ENCODE peak calls at places on chromosomes 6 and 20, in eight cellular contexts. E, N, J, U, Y, H, T and W are unnamed samples.

GRCh38 chr6:161644521-161644920 is 370.7 kb upstream of the AGPAT4 start:
- DNase-seq in E (no peak), N (peak), J (no peak), U (no peak), Y (no peak), H (no peak), T (no peak), W (no peak)

GRCh38 chr6:29626948-29627761 is 5.8 kb downstream of the GABBR1 start:
- DNase-seq in E (no peak), N (no peak), J (no peak), U (peak), Y (no peak), H (no peak), T (no peak), W (no peak)

GRCh38 chr20:51372176-51372803 is 170.2 kb downstream of the NFATC2 start:
- DNase-seq in E (peak), N (peak), J (peak), U (peak), Y (no peak), H (peak), T (peak), W (peak)

GRCh38 chr6:32410906-32411305 is 3.9 kb upstream of the BTNL2 start:
- DNase-seq in E (no peak), N (no peak), J (no peak), U (no peak), Y (no peak), H (no peak), T (no peak), W (no peak)

GRCh38 chr6:167801263-167801662 is 25.4 kb upstream of the AFDN start:
- DNase-seq in E (no peak), N (no peak), J (no peak), U (no peak), Y (no peak), H (no peak), T (no peak), W (no peak)

GRCh38 chr6:142845143-142845571 is 99.8 kb downstream of the HIVEP2 start:
- DNase-seq in E (no peak), N (peak), J (no peak), U (no peak), Y (no peak), H (no peak), T (no peak), W (peak)

GRCh38 chr6:31042801-31043200 is 32.5 kb downstream of the MUC22 start:
- DNase-seq in E (peak), N (peak), J (no peak), U (peak), Y (no peak), H (no peak), T (peak), W (peak)

GRCh38 chr20:25580711-25581110 is 4.6 kb downstream of the NINL start:
- DNase-seq in E (peak), N (no peak), J (no peak), U (no peak), Y (no peak), H (no peak), T (no peak), W (no peak)

GRCh38 chr6:13767121-13767794 is 47.1 kb downstream of the MCUR1 start:
- DNase-seq in E (peak), N (peak), J (peak), U (peak), Y (no peak), H (no peak), T (no peak), W (peak)

GRCh38 chr6:170243791-170244291 is 47.0 kb downstream of the DLL1 start:
- DNase-seq in E (peak), N (no peak), J (no peak), U (peak), Y (no peak), H (peak), T (no peak), W (no peak)

GRCh38 chr20:55135923-55136322 is 660.5 kb downstream of the DOK5 start:
- DNase-seq in E (no peak), N (no peak), J (no peak), U (no peak), Y (no peak), H (no peak), T (no peak), W (no peak)

GRCh38 chr6:15389759-15390723 is 144.2 kb downstream of the JARID2 start:
- DNase-seq in E (peak), N (peak), J (no peak), U (peak), Y (no peak), H (no peak), T (peak), W (peak)

GRCh38 chr6:42693725-42694323 is 28.6 kb downstream of the PRPH2 start:
- DNase-seq in E (no peak), N (no peak), J (no peak), U (no peak), Y (no peak), H (no peak), T (no peak), W (no peak)

GRCh38 chr6:90386796-90387390 is 90.2 kb upstream of the BACH2 start:
- DNase-seq in E (no peak), N (no peak), J (no peak), U (no peak), Y (no peak), H (no peak), T (no peak), W (no peak)

GRCh38 chr6:797479-798077 is 104.6 kb upstream of the EXOC2 start:
- DNase-seq in E (peak), N (peak), J (peak), U (peak), Y (no peak), H (no peak), T (peak), W (peak)

GRCh38 chr6:25329156-25329555 is 50.0 kb downstream of the CARMIL1 start:
- DNase-seq in E (no peak), N (no peak), J (no peak), U (no peak), Y (no peak), H (no peak), T (no peak), W (no peak)

GRCh38 chr20:22582960-22583772 is 1.2 kb downstream of the FOXA2 start:
- DNase-seq in E (no peak), N (no peak), J (no peak), U (peak), Y (no peak), H (no peak), T (no peak), W (no peak)

GRCh38 chr20:1577906-1578305 is 20.4 kb upstream of the SIRPD start:
- DNase-seq in E (no peak), N (no peak), J (no peak), U (no peak), Y (no peak), H (no peak), T (no peak), W (no peak)

GRCh38 chr20:9300534-9300933 is 213.9 kb upstream of the LAMP5 start:
- DNase-seq in E (no peak), N (no peak), J (no peak), U (no peak), Y (no peak), H (no peak), T (no peak), W (no peak)

GRCh38 chr6:110173506-110174132 is 5.9 kb downstream of the WASF1 start:
- DNase-seq in E (peak), N (no peak), J (no peak), U (peak), Y (no peak), H (no peak), T (no peak), W (no peak)